ENCODE peak calls at places on chromosomes 6 and 20, in nine cellular contexts. T is stimulated activated CD4-positive, alpha-beta T cell treated with anti-CD3 and anti-CD28 coated beads, Interleukin-4, amount 100 ng/mL, for 24 hours; L is A549; V is myocyte; H is stromal cell of bone marrow; D is cardiac muscle cell; E is activated T-cell treated with anti-CD3 and anti-CD28 coated beads, Interleukin-2, amount 50 U/mL, for 72 hours; F is NCI-H1105; O is NCI-H510A treated with DMSO at 0.1 percent for 48 hours. Y is an unnamed sample.

GRCh38 chr6:25121186-25121585 is 158.0 kb upstream of the CARMIL1 start:
- DNase-seq in T (no peak), L (no peak), V (no peak), H (no peak), D (no peak), E (no peak), F (no peak), O (no peak), Y (no peak)

GRCh38 chr6:53373638-53374037 is 24.9 kb upstream of the ELOVL5 start:
- DNase-seq in T (no peak), L (no peak), V (no peak), H (no peak), D (no peak), E (no peak), F (no peak), O (no peak), Y (no peak)

GRCh38 chr6:137967689-137968467 is 100.8 kb downstream of the TNFAIP3 start:
- DNase-seq in T (no peak), L (no peak), V (no peak), H (peak), D (no peak), E (no peak), F (no peak), O (no peak), Y (no peak)

GRCh38 chr6:127202676-127203075 is 64.0 kb upstream of the RNF146 start:
- DNase-seq in T (no peak), L (no peak), V (no peak), H (no peak), D (no peak), E (no peak), F (no peak), O (no peak), Y (no peak)

GRCh38 chr20:14401479-14402138 is 64.2 kb upstream of the FLRT3 start:
- DNase-seq in T (no peak), L (no peak), V (peak), H (no peak), D (no peak), E (no peak), F (peak), O (peak), Y (no peak)

GRCh38 chr20:50335105-50335504 is 144.5 kb downstream of the CEBPB start:
- DNase-seq in T (no peak), L (peak), V (no peak), H (no peak), D (peak), E (peak), F (peak), O (peak), Y (peak)

GRCh38 chr6:144215402-144215931 is 65.2 kb downstream of the STX11 start:
- DNase-seq in T (peak), L (no peak), V (peak), H (no peak), D (no peak), E (no peak), F (no peak), O (peak), Y (peak)

GRCh38 chr20:2396241-2396814 is 15.6 kb downstream of the TGM6 start:
- DNase-seq in T (no peak), L (no peak), V (no peak), H (no peak), D (no peak), E (no peak), F (no peak), O (no peak), Y (no peak)

GRCh38 chr6:24740861-24741260 is 21.9 kb upstream of the C6orf62 start:
- DNase-seq in T (no peak), L (no peak), V (no peak), H (no peak), D (no peak), E (no peak), F (no peak), O (no peak), Y (no peak)

GRCh38 chr6:107720762-107721161 is 103.4 kb downstream of the SCML4 start:
- DNase-seq in T (no peak), L (no peak), V (no peak), H (no peak), D (no peak), E (peak), F (no peak), O (no peak), Y (no peak)

GRCh38 chr6:166768761-166769160 is 141.7 kb upstream of the RPS6KA2 start:
- DNase-seq in T (no peak), L (no peak), V (no peak), H (no peak), D (no peak), E (no peak), F (no peak), O (no peak), Y (no peak)

GRCh38 chr20:17059465-17059864 is 167.4 kb upstream of the PCSK2 start:
- DNase-seq in T (no peak), L (peak), V (no peak), H (no peak), D (no peak), E (no peak), F (no peak), O (peak), Y (no peak)

GRCh38 chr6:65760285-65760684 is 53.3 kb upstream of the EYS start:
- DNase-seq in T (no peak), L (peak), V (no peak), H (no peak), D (no peak), E (no peak), F (no peak), O (no peak), Y (no peak)

GRCh38 chr20:4613718-4614620 is 107.7 kb upstream of the PRND start:
- DNase-seq in T (peak), L (peak), V (peak), H (no peak), D (peak), E (peak), F (peak), O (peak), Y (peak)

GRCh38 chr20:3227511-3227910 is 11.5 kb downstream of the SLC4A11 start:
- DNase-seq in T (no peak), L (no peak), V (no peak), H (no peak), D (no peak), E (no peak), F (no peak), O (no peak), Y (no peak)

GRCh38 chr20:17871181-17871580 is 97.4 kb downstream of the SNX5 start:
- DNase-seq in T (no peak), L (no peak), V (no peak), H (no peak), D (no peak), E (no peak), F (no peak), O (no peak), Y (no peak)

GRCh38 chr6:4125500-4125899 is 9.9 kb downstream of the ECI2 start:
- DNase-seq in T (no peak), L (no peak), V (no peak), H (no peak), D (no peak), E (no peak), F (no peak), O (no peak), Y (no peak)

GRCh38 chr6:18155864-18156396 is 708 bp downstream of the KDM1B start:
- DNase-seq in T (peak), L (peak), V (peak), H (no peak), D (peak), E (peak), F (peak), O (peak), Y (peak)

GRCh38 chr6:126033696-126034095 is 47.4 kb downstream of the TRMT11 start:
- DNase-seq in T (no peak), L (peak), V (peak), H (peak), D (peak), E (no peak), F (peak), O (peak), Y (no peak)

GRCh38 chr20:62161347-62161746 is 17.8 kb downstream of the SS18L1 start:
- DNase-seq in T (no peak), L (no peak), V (peak), H (no peak), D (no peak), E (no peak), F (no peak), O (no peak), Y (no peak)

GRCh38 chr6:129954749-129955431 is 63.5 kb upstream of the L3MBTL3 start:
- DNase-seq in T (no peak), L (no peak), V (no peak), H (no peak), D (no peak), E (no peak), F (no peak), O (no peak), Y (no peak)

GRCh38 chr6:43806041-43806757 is 36.2 kb downstream of the VEGFA start:
- DNase-seq in T (no peak), L (peak), V (no peak), H (no peak), D (no peak), E (no peak), F (no peak), O (no peak), Y (peak)

GRCh38 chr6:42448906-42449659 is 2.6 kb downstream of the TRERF1 start:
- DNase-seq in T (no peak), L (no peak), V (no peak), H (no peak), D (no peak), E (no peak), F (no peak), O (no peak), Y (no peak)

GRCh38 chr6:29959492-29959891 is 17.2 kb downstream of the HLA-A start:
- DNase-seq in T (no peak), L (no peak), V (no peak), H (no peak), D (no peak), E (no peak), F (no peak), O (no peak), Y (no peak)

GRCh38 chr6:31877651-31878161 is 1.1 kb downstream of the SLC44A4 start:
- DNase-seq in T (no peak), L (no peak), V (no peak), H (no peak), D (peak), E (no peak), F (no peak), O (peak), Y (no peak)

GRCh38 chr6:109292420-109292819 is 89.8 kb downstream of the CD164 start:
- DNase-seq in T (no peak), L (no peak), V (no peak), H (no peak), D (no peak), E (no peak), F (no peak), O (no peak), Y (no peak)

GRCh38 chr6:158772851-158773371 is 46.3 kb downstream of the EZR start:
- DNase-seq in T (no peak), L (peak), V (no peak), H (no peak), D (no peak), E (no peak), F (no peak), O (no peak), Y (no peak)